ENCODE peak calls at places on chromosomes 4 and X, in nine cellular contexts. V, E, Y, U, D, Z, G, M and I are unnamed samples.

GRCh38 chrX:31837445-31837844 is 765.6 kb upstream of the FTHL17 start:
- DNase-seq in U (no peak), V (no peak), G (no peak), Z (no peak), M (no peak), Y (no peak), D (no peak), E (no peak), I (no peak)

GRCh38 chr4:52259978-52260377 is 208.9 kb downstream of the SPATA18 start:
- DNase-seq in Z (no peak), E (no peak), Y (no peak), G (no peak), M (no peak), D (no peak), V (no peak), U (no peak), I (no peak)

GRCh38 chr4:182225257-182225852 is 17.8 kb upstream of the TENM3 start:
- DNase-seq in G (no peak), M (no peak), Z (no peak), D (no peak), V (no peak), E (no peak), Y (no peak), U (no peak), I (no peak)

GRCh38 chr4:124931050-124931449 is 218.5 kb upstream of the ANKRD50 start:
- DNase-seq in Y (peak), D (no peak), E (no peak), Z (no peak), M (peak), G (no peak), U (no peak), V (no peak), I (no peak)

GRCh38 chrX:65667503-65668355 is at the start of gene MSN:
- DNase-seq in E (peak), M (peak), U (peak), V (peak), D (peak), Y (no peak), Z (peak), G (no peak), I (peak)

GRCh38 chr4:83782591-83782990 is 246.7 kb downstream of the GPAT3 start:
- DNase-seq in G (no peak), U (no peak), V (no peak), Z (no peak), E (no peak), Y (no peak), M (no peak), D (no peak), I (no peak)

GRCh38 chr4:152999376-153000067 is 63.4 kb downstream of the FHDC1 start:
- DNase-seq in D (no peak), Y (no peak), U (no peak), G (no peak), M (no peak), V (no peak), Z (no peak), E (no peak), I (no peak)

GRCh38 chr4:151674804-151675290 is 86.0 kb downstream of the GATB start:
- DNase-seq in Y (no peak), E (peak), M (peak), V (no peak), Z (no peak), D (no peak), G (no peak), U (no peak), I (peak)

GRCh38 chr4:76703676-76704075 is 194.3 kb downstream of the SOWAHB start:
- DNase-seq in G (no peak), M (peak), D (no peak), U (no peak), V (no peak), E (peak), Y (no peak), Z (no peak), I (no peak)

GRCh38 chr4:186161138-186161537 is 30.2 kb upstream of the CYP4V2 start:
- DNase-seq in Z (no peak), Y (no peak), E (no peak), U (peak), M (no peak), V (no peak), D (no peak), G (no peak), I (no peak)

GRCh38 chrX:100895365-100896075 is 21.4 kb upstream of the NOX1 start:
- DNase-seq in D (peak), M (peak), G (peak), U (no peak), Z (no peak), E (peak), V (no peak), Y (peak), I (no peak)

GRCh38 chr4:18398661-18399060 is 377.1 kb upstream of the LCORL start:
- DNase-seq in V (no peak), E (no peak), D (no peak), Z (no peak), G (no peak), Y (no peak), M (no peak), U (no peak), I (no peak)

GRCh38 chr4:86870442-86871069 is 21.4 kb upstream of the SLC10A6 start:
- DNase-seq in Z (no peak), G (no peak), D (peak), Y (no peak), M (no peak), U (no peak), E (no peak), V (no peak), I (no peak)

GRCh38 chrX:153474718-153475117 is 4.3 kb upstream of the HAUS7 start:
- DNase-seq in Z (peak), U (peak), M (peak), Y (no peak), E (peak), D (no peak), V (peak), G (no peak), I (peak)